ENCODE peak calls at places on chromosome 7, in seven cellular contexts. A is fibroblast of lung, U is IMR-90, J is neuronal stem cell, K is GM23248, C is RWPE1, V is heart right ventricle. Z is an unnamed sample.

GRCh38 chr7:47844311-47844710 is 104.0 kb downstream of the PKD1L1 start:
- DNase-seq in U (no peak), A (no peak), V (no peak), J (no peak), K (no peak), C (no peak), Z (no peak)

GRCh38 chr7:73504017-73504416 is 18.1 kb downstream of the BAZ1B start:
- DNase-seq in U (no peak), A (no peak), J (no peak), V (no peak), K (no peak), C (no peak), Z (no peak)

GRCh38 chr7:30206466-30206865 is 71.7 kb downstream of the MTURN start:
- DNase-seq in J (peak; percentile 6), A (no peak), U (peak; percentile 13), C (peak; percentile 85), V (no peak), K (peak; percentile 87), Z (peak; percentile 74)

GRCh38 chr7:80346704-80347103 is 165.2 kb downstream of the GNAT3 start:
- DNase-seq in K (peak; percentile 78), U (peak; percentile 80), V (no peak), A (peak; percentile 28), C (peak; percentile 90), J (no peak), Z (peak; percentile 97)

GRCh38 chr7:22561356-22561755 is 61.4 kb upstream of the STEAP1B start:
- DNase-seq in U (peak; percentile 100), J (peak; percentile 42), A (peak; percentile 99), C (peak; percentile 90), V (peak; percentile 86), K (peak; percentile 100), Z (peak; percentile 90)

GRCh38 chr7:48154792-48155413 is 16.4 kb upstream of the ABCA13 start:
- DNase-seq in C (peak; percentile 53), J (no peak), V (no peak), K (peak; percentile 70), U (peak; percentile 57), A (peak; percentile 55), Z (peak; percentile 27)

GRCh38 chr7:97118306-97118917 is 914 bp downstream of the SDHAF3 start:
- DNase-seq in J (no peak), A (peak; percentile 9), K (peak; percentile 30), U (no peak), V (no peak), C (no peak), Z (no peak)

GRCh38 chr7:1224093-1224702 is 8.5 kb upstream of the UNCX start:
- DNase-seq in V (no peak), J (peak; percentile 86), C (no peak), U (no peak), K (peak; percentile 35), A (no peak), Z (no peak)

GRCh38 chr7:14432936-14433335 is 443.5 kb upstream of the ETV1 start:
- DNase-seq in J (peak; percentile 59), C (no peak), U (no peak), K (no peak), A (no peak), V (no peak), Z (no peak)

GRCh38 chr7:34946486-34946885 is 90.8 kb downstream of the DPY19L1 start:
- DNase-seq in U (no peak), A (no peak), K (no peak), C (no peak), J (no peak), V (no peak), Z (no peak)
- H3K27ac ChIP-seq in U (no peak overlapping the region), A (no peak overlapping the region), K (no peak overlapping the region), C (no peak overlapping the region), J (no peak overlapping the region), V (no peak overlapping the region), Z (no peak overlapping the region)

GRCh38 chr7:133060016-133060415 is 21.9 kb downstream of the CHCHD3 start:
- DNase-seq in J (no peak), V (no peak), K (no peak), U (no peak), C (no peak), A (no peak), Z (no peak)
- H3K27ac ChIP-seq in J (no peak overlapping the region), V (no peak overlapping the region), K (no peak overlapping the region), U (no peak overlapping the region), C (no peak overlapping the region), A (no peak overlapping the region), Z (no peak overlapping the region)

DNA sequence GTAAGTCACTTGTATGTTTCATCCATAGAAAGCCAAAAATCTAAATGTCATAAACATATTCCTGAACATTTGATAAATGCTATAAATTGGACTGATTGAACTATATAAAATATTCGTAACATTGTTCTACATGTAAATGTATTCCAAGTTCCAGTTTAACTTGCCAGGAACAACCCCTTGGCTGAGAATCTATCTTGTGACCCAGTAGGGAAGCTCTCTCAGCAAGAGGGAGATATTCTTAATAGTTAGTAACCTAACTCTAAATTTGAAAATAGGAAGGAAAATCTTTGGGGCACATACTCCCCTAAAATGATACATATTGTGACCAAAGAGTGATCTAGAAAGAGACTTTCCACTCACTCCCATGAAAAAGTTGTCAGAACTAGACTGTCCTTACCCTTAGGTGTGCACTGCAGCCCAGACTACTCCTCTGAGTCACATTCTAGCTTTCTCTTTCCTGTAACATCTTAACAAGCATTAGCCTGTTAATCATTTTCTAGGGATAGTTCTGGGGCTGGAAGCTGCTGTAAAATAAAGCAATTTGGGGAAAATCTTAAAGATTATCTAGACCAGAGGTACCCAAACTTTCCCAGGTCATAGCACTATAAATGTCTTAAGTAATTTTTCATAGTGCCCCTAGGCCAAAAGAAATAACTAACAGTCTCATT is 73.7 kb upstream of the SKAP2 start:
- DNase-seq in K (peak; percentile 55), A (no peak), C (peak; percentile 31), U (no peak), J (no peak), V (no peak), Z (no peak)
- H3K27ac ChIP-seq in K (peak overlapping the region; percentile 6), A (no peak overlapping the region), C (no peak overlapping the region), U (no peak overlapping the region), J (no peak overlapping the region), V (no peak overlapping the region), Z (no peak overlapping the region)

DNA sequence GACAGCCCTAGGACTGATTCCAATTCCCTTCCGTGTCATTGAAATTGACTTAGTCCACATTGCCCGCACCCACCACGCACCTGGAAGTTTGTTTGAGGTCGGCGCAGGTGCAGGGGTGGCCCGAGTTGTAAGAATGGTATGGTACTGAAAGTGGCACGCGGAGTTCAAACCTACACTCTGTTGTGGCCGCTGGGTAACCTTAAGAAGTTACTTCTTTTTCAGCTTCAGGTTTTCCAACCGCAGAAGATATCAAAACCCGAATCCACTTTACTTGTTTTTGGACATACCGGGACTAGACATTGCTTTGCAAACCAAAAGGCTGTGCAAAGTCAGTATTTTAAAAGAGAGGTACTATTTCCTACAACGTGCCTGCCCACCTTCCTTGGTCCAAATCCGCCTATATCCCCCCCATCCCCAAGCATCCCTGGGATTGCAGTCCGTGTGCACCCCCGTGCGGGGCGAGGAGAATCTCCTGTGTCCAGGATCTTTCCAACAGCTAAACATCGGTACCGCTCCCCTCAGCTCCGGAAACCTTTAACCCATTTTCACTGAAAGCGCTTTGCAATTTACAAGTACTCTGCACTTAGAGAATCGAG is 1.0 kb downstream of the IGFBP3 start:
- DNase-seq in V (no peak), U (no peak), K (peak; percentile 35), C (no peak), A (peak; percentile 11), J (no peak), Z (no peak)
- H3K27ac ChIP-seq in V (peak overlapping the region; percentile 56), U (no peak overlapping the region), K (peak overlapping the region; percentile 75), C (no peak overlapping the region), A (no peak overlapping the region), J (no peak overlapping the region), Z (no peak overlapping the region)

Z was measured in foreskin keratinocyte.